ENCODE peak calls at places on chromosomes 4 and X, in four cellular contexts. X is stomach, A is ovary, O is tibial nerve. F is an unnamed sample.

GRCh38 chr4:40283413-40283812 is 51.7 kb upstream of the CHRNA9 start:
- DNase-seq in X (no peak), A (no peak), O (no peak), F (no peak)

GRCh38 chr4:22268350-22269025 is 247.4 kb downstream of the ADGRA3 start:
- DNase-seq in X (no peak), A (no peak), O (no peak), F (no peak)

GRCh38 chr4:63620271-63620670 is 789.0 kb downstream of the TECRL start:
- DNase-seq in X (no peak), A (no peak), O (no peak), F (no peak)

GRCh38 chr4:102429553-102429952 is 71.6 kb upstream of the NFKB1 start:
- DNase-seq in X (no peak), A (no peak), O (no peak), F (no peak)

GRCh38 chrX:69493193-69493592 is 10.9 kb upstream of the NALF2 start:
- DNase-seq in X (peak), A (no peak), O (peak), F (peak)

GRCh38 chr4:153345011-153345981 is 808 bp downstream of the MND1 start:
- DNase-seq in X (no peak), A (peak), O (peak), F (peak)

GRCh38 chr4:21949073-21949457 is 493 bp upstream of the KCNIP4 start:
- DNase-seq in X (no peak), A (no peak), O (no peak), F (peak)

GRCh38 chrX:93420635-93421034 is 252.7 kb downstream of the NAP1L3 start:
- DNase-seq in X (no peak), A (no peak), O (no peak), F (no peak)

GRCh38 chr4:90833698-90834097 is 706.5 kb downstream of the CCSER1 start:
- DNase-seq in X (no peak), A (no peak), O (no peak), F (no peak)

GRCh38 chr4:94889961-94890360 is 132.2 kb downstream of the BMPR1B start:
- DNase-seq in X (no peak), A (no peak), O (no peak), F (no peak)

GRCh38 chr4:145732895-145733880 is 53.2 kb downstream of the C4orf51 start:
- DNase-seq in X (peak), A (peak), O (peak), F (peak)

GRCh38 chr4:55931833-55932232 is 16.9 kb upstream of the CEP135 start:
- DNase-seq in X (no peak), A (no peak), O (no peak), F (no peak)

GRCh38 chr4:42865572-42866189 is 26.8 kb upstream of the GRXCR1 start:
- DNase-seq in X (peak), A (peak), O (peak), F (peak)

GRCh38 chr4:109209647-109210046 is 92.8 kb downstream of the COL25A1 start:
- DNase-seq in X (no peak), A (no peak), O (no peak), F (no peak)
- TF ChIP-seq POLR2A in X (no peak), A (no peak), O (no peak), F (no peak)

GRCh38 chr4:110486226-110486625 is 10.3 kb downstream of the ENPEP start:
- DNase-seq in X (no peak), A (no peak), O (no peak), F (no peak)
- H3K27ac ChIP-seq in X (no peak), A (no peak), O (no peak), F (peak)

DNA sequence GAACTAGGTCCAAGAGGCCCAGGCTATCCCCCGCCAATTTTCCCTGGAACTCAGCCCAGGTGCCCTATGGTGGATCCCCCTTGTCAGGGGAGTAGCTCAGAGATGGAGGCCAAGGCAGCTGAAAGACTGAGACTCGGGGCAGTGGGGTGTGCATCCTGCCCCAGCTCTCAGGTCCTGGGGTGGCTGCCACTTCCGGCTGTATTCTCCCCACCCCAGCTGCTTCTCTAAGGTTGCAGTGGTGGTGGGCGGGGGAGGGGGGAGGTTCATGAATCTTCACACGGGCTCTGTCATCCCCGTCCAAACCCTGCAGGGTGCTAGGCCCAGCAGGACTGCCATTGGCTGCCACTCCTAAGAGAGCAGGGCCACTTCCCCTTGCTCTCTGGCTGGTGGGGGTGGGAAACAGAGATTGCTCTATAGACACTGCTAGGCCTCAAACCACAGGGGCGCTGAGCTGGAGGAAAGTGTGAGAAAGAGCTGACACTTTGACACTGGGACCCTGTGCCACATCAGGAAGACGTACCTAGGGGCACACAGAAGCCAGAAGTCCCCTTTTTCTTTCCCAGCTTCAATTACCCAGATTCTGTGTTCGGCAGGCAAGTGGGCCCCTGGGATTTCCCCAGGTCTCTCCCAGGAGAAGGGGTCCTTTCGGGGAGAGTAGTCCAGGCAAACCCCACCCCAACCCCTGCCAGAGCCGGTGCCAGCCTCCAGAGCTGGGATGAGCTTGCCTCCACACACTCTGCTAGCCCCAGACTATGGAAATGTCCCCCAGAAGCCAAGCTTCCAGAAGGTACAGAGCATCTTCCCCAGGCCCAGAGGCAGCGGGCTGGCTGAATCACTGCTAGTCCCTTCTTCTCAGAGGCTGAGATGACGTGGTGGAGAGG is 1.6 kb downstream of the SASH3 start:
- DNase-seq in X (peak), A (no peak), O (no peak), F (no peak)
- TF ChIP-seq POLR2A in X (no peak), A (no peak), O (no peak), F (no peak)

GRCh38 chrX:40083979-40084359 is 13.8 kb downstream of the BCOR start:
- DNase-seq in X (no peak), A (no peak), O (no peak), F (no peak)
- H3K27ac ChIP-seq in X (peak), A (peak), O (no peak), F (no peak)

F was measured in right lobe of liver.